ENCODE peak calls at places on chromosomes 5 and 9, in six cellular contexts. M is NCI-H2029 treated with DMSO at 0.1 percent for 48 hours; T is stimulated activated CD8-positive, alpha-beta memory T cell treated with anti-CD3 and anti-CD28 coated beads, Interleukin-15, amount 100 ng/mL, for 48 hours; S is H4; F is activated CD8-positive, alpha-beta T cell treated with anti-CD3 and anti-CD28 coated beads for 36 hours; H is GM12891. N is an unnamed sample.
A peak's percentile ranks its signal among the peaks of the same experiment; 100 is the strongest.

GRCh38 chr5:133531634-133532033 is 80.7 kb downstream of the FSTL4 start:
- DNase-seq in H (no peak), M (no peak), F (no peak), T (no peak), S (no peak), N (no peak)

GRCh38 chr5:174399411-174399810 is 325.0 kb upstream of the MSX2 start:
- DNase-seq in F (no peak), T (no peak), H (no peak), S (no peak), M (no peak), N (no peak)

GRCh38 chr5:149166128-149166527 is 24.8 kb downstream of the ABLIM3 start:
- DNase-seq in M (no peak), H (no peak), F (no peak), S (no peak), T (no peak), N (no peak)

GRCh38 chr5:10564838-10565784 is 1.2 kb downstream of the ANKRD33B start:
- DNase-seq in H (no peak), F (peak; percentile 36), T (no peak), S (no peak), M (no peak), N (no peak)

GRCh38 chr5:173974688-173975239 is 14.2 kb upstream of the C5orf47 start:
- DNase-seq in S (no peak), H (no peak), T (no peak), F (no peak), M (no peak), N (no peak)

GRCh38 chr5:128304791-128305190 is 221.2 kb downstream of the SLC12A2 start:
- DNase-seq in S (no peak), H (no peak), F (no peak), M (no peak), T (no peak), N (no peak)

GRCh38 chr5:28561522-28561921 is 1523.1 kb upstream of the CDH9 start:
- DNase-seq in M (no peak), H (no peak), F (no peak), S (no peak), T (no peak), N (no peak)

GRCh38 chr9:13689925-13690324 is 410.4 kb upstream of the MPDZ start:
- DNase-seq in M (no peak), H (no peak), F (no peak), S (no peak), T (no peak), N (no peak)

GRCh38 chr9:135601988-135602387 is 37.4 kb downstream of the GLT6D1 start:
- DNase-seq in S (no peak), T (no peak), H (no peak), F (no peak), M (no peak), N (no peak)

GRCh38 chr5:150410524-150411244 is 2.0 kb downstream of the CD74 start:
- DNase-seq in S (peak; percentile 50), M (peak; percentile 44), F (peak; percentile 64), H (no peak), T (no peak), N (peak; percentile 35)

GRCh38 chr5:135246923-135247795 is 151.9 kb downstream of the MACROH2A1 start:
- DNase-seq in T (peak; percentile 13), S (peak; percentile 97), H (no peak), F (no peak), M (no peak), N (no peak)

GRCh38 chr5:11387382-11387781 is 516.9 kb downstream of the CTNND2 start:
- DNase-seq in S (no peak), T (no peak), F (no peak), M (no peak), H (no peak), N (no peak)

GRCh38 chr9:121651295-121652036 is at the start of gene DAB2IP:
- DNase-seq in S (no peak), H (no peak), T (no peak), F (peak; percentile 21), M (no peak), N (no peak)

GRCh38 chr9:111068816-111069215 is 30.5 kb upstream of the LPAR1 start:
- DNase-seq in F (no peak), M (no peak), H (no peak), S (no peak), T (no peak), N (no peak)

GRCh38 chr5:36383942-36384341 is 82.2 kb upstream of the RANBP3L start:
- DNase-seq in S (no peak), H (no peak), F (no peak), M (no peak), T (no peak), N (no peak)

GRCh38 chr5:58925627-58926545 is 343.0 kb downstream of the RAB3C start:
- DNase-seq in F (no peak), H (no peak), T (peak; percentile 8), S (no peak), M (peak; percentile 40), N (no peak)

GRCh38 chr5:35185518-35185917 is 44.8 kb downstream of the PRLR start:
- DNase-seq in F (no peak), S (no peak), M (no peak), H (no peak), T (no peak), N (no peak)

GRCh38 chr5:34497031-34497808 is 158.9 kb upstream of the RAI14 start:
- DNase-seq in S (no peak), F (no peak), M (peak; percentile 28), T (no peak), H (no peak), N (no peak)

GRCh38 chr9:87035868-87036267 is 88.6 kb upstream of the GAS1 start:
- DNase-seq in T (no peak), H (no peak), S (no peak), M (no peak), F (no peak), N (no peak)

GRCh38 chr5:127133071-127133470 is 59.8 kb upstream of the C5orf63 start:
- DNase-seq in M (no peak), T (no peak), H (no peak), S (no peak), F (no peak), N (no peak)

GRCh38 chr9:96667363-96667728 is 12.2 kb upstream of the PRXL2C start:
- DNase-seq in S (no peak), F (no peak), H (no peak), M (no peak), T (no peak), N (no peak)

GRCh38 chr5:174173766-174174165 is 128.3 kb downstream of the NSG2 start:
- DNase-seq in F (no peak), T (no peak), M (no peak), H (no peak), S (no peak), N (no peak)

GRCh38 chr5:159917919-159918487 is 1.7 kb downstream of the ADRA1B start:
- DNase-seq in M (no peak), S (no peak), F (no peak), H (no peak), T (no peak), N (no peak)

GRCh38 chr5:151067632-151068031 is 13.2 kb downstream of the TNIP1 start:
- DNase-seq in H (no peak), T (no peak), M (no peak), S (no peak), F (no peak), N (no peak)

GRCh38 chr9:136675477-136676296 is 11.6 kb downstream of the AGPAT2 start:
- DNase-seq in M (no peak), S (no peak), H (no peak), F (no peak), T (no peak), N (no peak)

GRCh38 chr5:73419414-73420390 is 28.9 kb downstream of the FOXD1 start:
- DNase-seq in M (no peak), F (no peak), T (no peak), H (no peak), S (no peak), N (no peak)

GRCh38 chr9:136977223-136978072 is at the start of gene PTGDS:
- DNase-seq in S (no peak), F (no peak), M (no peak), H (no peak), T (no peak), N (no peak)

GRCh38 chr9:6106576-6107339 is 91.3 kb upstream of the RANBP6 start:
- DNase-seq in H (peak; percentile 25), M (no peak), T (no peak), S (peak; percentile 31), F (no peak), N (no peak)

GRCh38 chr5:177399903-177400868 is at the start of gene PFN3:
- DNase-seq in F (peak; percentile 47), H (no peak), S (no peak), M (no peak), T (no peak), N (no peak)

GRCh38 chr5:9927106-9927505 is 297.0 kb upstream of the TAS2R1 start:
- DNase-seq in M (no peak), S (no peak), F (no peak), T (no peak), H (no peak), N (no peak)

GRCh38 chr5:91162534-91163381 is 220.4 kb downstream of the ARRDC3 start:
- DNase-seq in S (peak; percentile 79), H (peak; percentile 17), T (peak; percentile 54), M (peak; percentile 16), F (peak; percentile 86), N (peak; percentile 64)

GRCh38 chr9:104882574-104882973 is 45.4 kb downstream of the ABCA1 start:
- DNase-seq in F (no peak), T (no peak), M (no peak), S (no peak), H (no peak), N (no peak)

GRCh38 chr5:157708866-157709265 is 22.4 kb upstream of the THG1L start:
- DNase-seq in S (peak; percentile 6), F (no peak), H (no peak), T (no peak), M (no peak), N (no peak)

GRCh38 chr5:45205403-45205961 is 396.7 kb downstream of the MRPS30 start:
- DNase-seq in T (no peak), F (no peak), M (no peak), S (no peak), H (no peak), N (no peak)

N was measured in activated T-helper 2 cell treated with anti-CD3 and anti-CD28 coated beads, Interferon-gamma antibody, Interleukin-2, Interleukin-4, amounts not matched to agents 10 μg/mL and 5 μg/mL and 100 μg/mL, durations not matched to agents 14 hours and 24 hours and 36 hours.